ENCODE peak calls at places on chromosomes 4 and X, in six cellular contexts. T, K, H, B, V and Z are unnamed samples.

GRCh38 chr4:79927931-79928330 is 145.1 kb downstream of the ANTXR2 start:
- DNase-seq in T (no peak), K (no peak), H (no peak), B (no peak), V (no peak), Z (no peak)

GRCh38 chr4:40956726-40957255 is 207.0 kb downstream of the NSUN7 start:
- DNase-seq in T (no peak), K (no peak), H (no peak), B (no peak), V (no peak), Z (no peak)

GRCh38 chr4:111806331-111806730 is 338.9 kb upstream of the FAM241A start:
- DNase-seq in T (peak; percentile 8), K (peak; percentile 23), H (no peak), B (no peak), V (no peak), Z (no peak)

GRCh38 chr4:21710212-21710843 is 238.2 kb downstream of the KCNIP4 start:
- DNase-seq in T (no peak), K (no peak), H (no peak), B (no peak), V (no peak), Z (no peak)

GRCh38 chr4:16045687-16046086 is 38.1 kb downstream of the PROM1 start:
- DNase-seq in T (no peak), K (no peak), H (no peak), B (no peak), V (no peak), Z (no peak)

GRCh38 chrX:153984351-153985178 is 12.0 kb downstream of the TMEM187 start:
- DNase-seq in T (peak; percentile 64), K (no peak), H (no peak), B (no peak), V (no peak), Z (no peak)

GRCh38 chrX:129534816-129535578 is 5.1 kb upstream of the OCRL start:
- DNase-seq in T (no peak), K (no peak), H (no peak), B (no peak), V (no peak), Z (no peak)

GRCh38 chrX:73851014-73852009 is 288.3 kb downstream of the CHIC1 start:
- DNase-seq in T (no peak), K (no peak), H (peak; percentile 96), B (peak; percentile 97), V (peak; percentile 89), Z (no peak)

GRCh38 chr4:20809796-20810195 is 109.5 kb downstream of the PACRGL start:
- DNase-seq in T (no peak), K (no peak), H (peak; percentile 29), B (no peak), V (no peak), Z (no peak)

GRCh38 chr4:31045151-31045550 is 325.0 kb downstream of the PCDH7 start:
- DNase-seq in T (no peak), K (no peak), H (no peak), B (no peak), V (no peak), Z (no peak)

GRCh38 chr4:138938371-138938699 is 77.2 kb upstream of the NOCT start:
- DNase-seq in T (peak; percentile 57), K (peak; percentile 56), H (no peak), B (no peak), V (no peak), Z (no peak)

GRCh38 chrX:57178605-57179004 is 41.4 kb upstream of the SPIN2A start:
- DNase-seq in T (no peak), K (no peak), H (no peak), B (no peak), V (no peak), Z (no peak)

GRCh38 chrX:38970845-38971244 is 169.6 kb downstream of the MID1IP1 start:
- DNase-seq in T (no peak), K (no peak), H (no peak), B (no peak), V (no peak), Z (no peak)

GRCh38 chr4:148216866-148217814 is 225.1 kb downstream of the NR3C2 start:
- DNase-seq in T (no peak), K (no peak), H (no peak), B (no peak), V (no peak), Z (no peak)

GRCh38 chr4:36841583-36842326 is 402.8 kb upstream of the NWD2 start:
- DNase-seq in T (peak; percentile 70), K (peak; percentile 1), H (no peak), B (no peak), V (no peak), Z (no peak)

GRCh38 chr4:8675383-8675782 is 82.8 kb downstream of the CPZ start:
- DNase-seq in T (peak; percentile 47), K (peak; percentile 10), H (no peak), B (no peak), V (no peak), Z (no peak)

GRCh38 chr4:158253350-158253980 is 43.2 kb downstream of the TMEM144 start:
- DNase-seq in T (peak; percentile 55), K (peak; percentile 39), H (peak; percentile 39), B (no peak), V (peak; percentile 43), Z (no peak)

GRCh38 chrX:130114141-130114561 is 3.9 kb upstream of the ELF4 start:
- DNase-seq in T (no peak), K (no peak), H (no peak), B (no peak), V (no peak), Z (no peak)

GRCh38 chr4:103754844-103755243 is 35.1 kb upstream of the TACR3 start:
- DNase-seq in T (peak; percentile 17), K (peak; percentile 21), H (no peak), B (no peak), V (no peak), Z (no peak)

GRCh38 chr4:39480251-39480650 is 21.4 kb downstream of the LIAS start:
- DNase-seq in T (no peak), K (no peak), H (no peak), B (no peak), V (no peak), Z (no peak)

GRCh38 chr4:26110493-26110892 is 196.5 kb downstream of the SMIM20 start:
- DNase-seq in T (no peak), K (no peak), H (no peak), B (no peak), V (no peak), Z (no peak)

GRCh38 chr4:141011799-141012377 is 121.4 kb downstream of the RNF150 start:
- DNase-seq in T (no peak), K (no peak), H (peak; percentile 65), B (no peak), V (no peak), Z (no peak)

GRCh38 chr4:1240721-1241465 is 8.0 kb downstream of the CTBP1 start:
- DNase-seq in T (no peak), K (no peak), H (no peak), B (peak; percentile 80), V (peak; percentile 16), Z (peak; percentile 4)

DNA sequence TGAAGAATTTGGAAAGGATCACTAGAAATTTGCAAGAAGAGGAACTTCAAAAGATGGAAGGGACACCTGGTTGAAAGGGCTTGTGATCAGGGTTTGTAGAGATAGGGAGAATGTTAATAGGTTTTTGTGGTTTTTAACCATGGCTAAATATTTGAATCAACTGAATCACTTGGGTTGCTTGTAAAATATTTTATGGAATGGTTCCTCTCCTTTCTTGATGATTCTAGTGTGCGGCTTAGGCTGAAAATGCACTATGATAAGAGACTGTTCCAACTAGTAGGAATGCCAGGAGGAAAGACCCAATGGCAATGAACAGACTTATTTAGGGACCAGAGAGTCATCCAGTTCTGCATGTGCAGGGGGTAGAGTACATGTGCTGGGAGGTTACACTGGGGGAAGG is 408.2 kb downstream of the ARHGAP24 start:
- DNase-seq in T (no peak), K (no peak), H (no peak), B (no peak), V (no peak), Z (no peak)
- TF ChIP-seq POLR2A in T (no peak), K (no peak), H (no peak), B (no peak), V (no peak), Z (no peak)

GRCh38 chr4:101348367-101348827 is 1.1 kb upstream of the PPP3CA start:
- DNase-seq in T (peak; percentile 46), K (no peak), H (peak; percentile 46), B (no peak), V (no peak), Z (no peak)

GRCh38 chr4:101347557-101348366 is 436 bp upstream of the PPP3CA start:
- DNase-seq in T (peak; percentile 96), K (peak; percentile 96), H (peak; percentile 97), B (peak; percentile 100), V (peak; percentile 100), Z (peak; percentile 98)

GRCh38 chr4:101346562-101347266 is 612 bp downstream of the PPP3CA start:
- DNase-seq in T (no peak), K (peak; percentile 47), H (peak; percentile 35), B (peak; percentile 89), V (peak; percentile 60), Z (peak; percentile 42)

GRCh38 chr4:101346312-101346561 is 1.1 kb downstream of the PPP3CA start:
- DNase-seq in T (peak; percentile 93), K (no peak), H (peak; percentile 23), B (no peak), V (no peak), Z (no peak)

GRCh38 chr4:101347267-101347556 is at the start of gene PPP3CA:
- DNase-seq in T (no peak), K (no peak), H (peak; percentile 31), B (peak; percentile 93), V (no peak), Z (no peak)
- TF ChIP-seq POLR2A in T (no peak), K (no peak), H (no peak), B (no peak), V (peak; percentile 33), Z (peak; percentile 63)

GRCh38 chr4:123398151-123398802 is 1.7 kb downstream of the SPRY1 start:
- DNase-seq in T (peak; percentile 86), K (peak; percentile 59), H (peak; percentile 49), B (peak; percentile 90), V (peak; percentile 71), Z (peak; percentile 33)
- TF ChIP-seq POLR2A in T (peak; percentile 51), K (no peak), H (no peak), B (no peak), V (no peak), Z (no peak)

GRCh38 chr4:143381171-143382118 is 44.8 kb downstream of the GAB1 start:
- DNase-seq in T (no peak), K (no peak), H (peak; percentile 82), B (peak; percentile 94), V (peak; percentile 85), Z (peak; percentile 73)
- TF ChIP-seq POLR2A in T (no peak), K (no peak), H (no peak), B (no peak), V (peak; percentile 74), Z (no peak)

DNA sequence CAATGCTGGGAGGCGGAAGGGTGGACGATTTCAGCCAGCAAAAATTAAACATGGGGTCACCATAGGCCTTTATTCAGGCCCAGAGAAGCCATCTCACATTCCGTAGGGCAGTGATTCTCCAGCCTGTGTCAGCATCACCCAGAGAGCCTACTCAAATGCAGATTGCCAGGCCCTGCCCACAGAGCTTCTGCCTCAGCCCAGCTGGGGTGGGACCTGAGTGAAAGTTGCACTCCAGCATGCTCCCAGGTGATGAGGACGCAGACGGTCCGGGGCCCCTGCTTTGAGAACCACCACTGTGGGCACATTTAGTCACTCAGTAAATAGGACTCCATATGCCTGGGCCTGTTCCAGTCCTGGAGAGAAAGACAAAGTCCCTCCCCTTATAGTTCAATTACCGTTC is 12.4 kb upstream of the C4orf50 start:
- DNase-seq in T (no peak), K (no peak), H (no peak), B (no peak), V (no peak), Z (no peak)
- TF ChIP-seq POLR2A in T (no peak), K (no peak), H (no peak), B (no peak), V (no peak), Z (no peak)

GRCh38 chrX:24301060-24301459 is 12.8 kb downstream of the SUPT20HL2 start:
- DNase-seq in T (no peak), K (no peak), H (no peak), B (no peak), V (no peak), Z (no peak)
- TF ChIP-seq POLR2A in T (no peak), K (no peak), H (no peak), B (no peak), V (no peak), Z (no peak)